ENCODE peak calls at places on chromosomes 12 and 14, in six cellular contexts. Q is right atrium auricular region; K is foreskin fibroblast; T is left ventricle myocardium superior; J is mesothelial cell of epicardium; O is stimulated activated CD8-positive, alpha-beta memory T cell treated with anti-CD3 and anti-CD28 coated beads, Interleukin-15, amount 100 ng/mL, for 24 hours. S is an unnamed sample.

GRCh38 chr12:123762715-123763052 is 583 bp downstream of the DNAH10 start:
- DNase-seq in Q (no peak), K (no peak), T (no peak), J (no peak), O (no peak), S (no peak)

GRCh38 chr14:92302481-92302880 is 20.5 kb upstream of the SLC24A4 start:
- DNase-seq in Q (no peak), K (no peak), T (no peak), J (no peak), O (no peak), S (no peak)

GRCh38 chr14:85057266-85057665 is 472.7 kb upstream of the FLRT2 start:
- DNase-seq in Q (no peak), K (peak; percentile 41), T (no peak), J (no peak), O (no peak), S (no peak)

GRCh38 chr12:64890873-64891468 is 66.5 kb downstream of the TBC1D30 start:
- DNase-seq in Q (no peak), K (peak; percentile 80), T (no peak), J (no peak), O (no peak), S (peak; percentile 59)

GRCh38 chr12:109720152-109720855 is 6.7 kb downstream of the FAM222A start:
- DNase-seq in Q (no peak), K (no peak), T (peak; percentile 82), J (no peak), O (no peak), S (no peak)

GRCh38 chr14:54761835-54762234 is 140.8 kb downstream of the GCH1 start:
- DNase-seq in Q (no peak), K (no peak), T (no peak), J (no peak), O (no peak), S (no peak)

GRCh38 chr12:47032644-47033043 is 46.8 kb upstream of the PCED1B start:
- DNase-seq in Q (no peak), K (peak; percentile 73), T (no peak), J (no peak), O (no peak), S (peak; percentile 20)

GRCh38 chr14:89258728-89259273 is 158.2 kb downstream of the FOXN3 start:
- DNase-seq in Q (no peak), K (no peak), T (no peak), J (no peak), O (no peak), S (no peak)

S was measured in AG08395.